ENCODE peak calls at places on chromosomes 16 and 17, in seven cellular contexts. U, I, Z, H, D, B and N are unnamed samples.

GRCh38 chr16:89256651-89257254 is 39.2 kb downstream of the ZNF778 start:
- DNase-seq in U (peak), I (peak), Z (no peak), H (peak), D (peak), B (no peak), N (peak)

GRCh38 chr17:78560731-78561130 is 16.5 kb downstream of the DNAH17 start:
- DNase-seq in U (no peak), I (no peak), Z (no peak), H (no peak), D (no peak), B (no peak), N (no peak)

GRCh38 chr17:4623249-4623648 is 18.2 kb downstream of the ALOX15 start:
- DNase-seq in U (peak), I (peak), Z (no peak), H (no peak), D (no peak), B (no peak), N (no peak)

GRCh38 chr17:68346448-68346847 is 55.2 kb downstream of the ARSG start:
- DNase-seq in U (no peak), I (no peak), Z (peak), H (no peak), D (no peak), B (no peak), N (peak)

GRCh38 chr17:29138991-29139682 is 41.1 kb downstream of the MYO18A start:
- DNase-seq in U (no peak), I (no peak), Z (no peak), H (no peak), D (no peak), B (no peak), N (no peak)

GRCh38 chr17:80832266-80832676 is 159.4 kb upstream of the CHMP6 start:
- DNase-seq in U (peak), I (peak), Z (peak), H (peak), D (peak), B (no peak), N (no peak)

GRCh38 chr16:27475561-27475960 is 73.6 kb downstream of the IL21R start:
- DNase-seq in U (peak), I (peak), Z (no peak), H (no peak), D (no peak), B (no peak), N (no peak)

GRCh38 chr17:47851764-47852112 is 775 bp upstream of the SP6 start:
- DNase-seq in U (no peak), I (no peak), Z (no peak), H (peak), D (no peak), B (no peak), N (no peak)

GRCh38 chr17:28252436-28252835 is 66.6 kb upstream of the TMEM97 start:
- DNase-seq in U (peak), I (no peak), Z (no peak), H (no peak), D (no peak), B (no peak), N (no peak)

GRCh38 chr17:4945944-4946280 is 2.4 kb downstream of the PFN1 start:
- DNase-seq in U (no peak), I (no peak), Z (no peak), H (no peak), D (no peak), B (no peak), N (no peak)

GRCh38 chr16:75550211-75550662 is 5.8 kb downstream of the TMEM231 start:
- DNase-seq in U (peak), I (peak), Z (no peak), H (peak), D (peak), B (no peak), N (peak)

GRCh38 chr17:73256220-73256619 is 5.5 kb downstream of the CPSF4L start:
- DNase-seq in U (no peak), I (no peak), Z (peak), H (peak), D (no peak), B (no peak), N (no peak)

GRCh38 chr17:73956595-73957465 is 246.6 kb upstream of the RPL38 start:
- DNase-seq in U (no peak), I (peak), Z (peak), H (peak), D (peak), B (no peak), N (peak)

GRCh38 chr17:61490540-61490975 is 38.3 kb downstream of the TBX4 start:
- DNase-seq in U (peak), I (peak), Z (no peak), H (no peak), D (peak), B (no peak), N (no peak)

GRCh38 chr17:79842656-79843474 is 3.6 kb upstream of the CBX4 start:
- DNase-seq in U (peak), I (no peak), Z (no peak), H (peak), D (peak), B (no peak), N (peak)

GRCh38 chr17:69679839-69680238 is 265.3 kb downstream of the MAP2K6 start:
- DNase-seq in U (no peak), I (no peak), Z (no peak), H (no peak), D (no peak), B (no peak), N (no peak)

GRCh38 chr17:69672924-69673323 is 258.4 kb downstream of the MAP2K6 start:
- DNase-seq in U (peak), I (peak), Z (no peak), H (no peak), D (no peak), B (no peak), N (no peak)

DNA sequence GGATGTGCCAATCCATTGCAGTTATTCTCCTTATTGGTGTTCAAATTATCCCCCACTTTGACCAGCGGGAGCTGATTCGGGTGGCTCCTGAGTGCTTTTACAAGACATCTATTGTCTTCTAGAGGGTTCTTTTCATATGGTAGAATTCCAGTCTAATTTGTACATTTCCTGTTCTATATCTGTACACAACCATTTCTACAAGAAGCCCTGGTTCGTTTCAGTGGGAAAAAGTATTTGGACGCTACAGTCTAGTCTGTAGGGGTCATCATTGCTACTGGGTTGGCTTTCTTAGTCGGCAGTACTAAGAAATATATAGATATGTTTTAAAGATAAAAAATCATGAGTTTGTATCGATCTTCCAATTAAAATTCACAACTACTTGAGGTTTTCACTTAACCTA is 262.6 kb downstream of the MAP2K6 start:
- DNase-seq in U (peak), I (peak), Z (no peak), H (no peak), D (no peak), B (no peak), N (no peak)
- TF ChIP-seq CTCF in U (no peak), I (no peak), Z (no peak), H (peak), D (no peak), B (no peak), N (no peak)

GRCh38 chr17:60229189-60229802 is 79.5 kb downstream of the CA4 start:
- DNase-seq in U (peak), I (peak), Z (no peak), H (no peak), D (peak), B (no peak), N (no peak)
- TF ChIP-seq CTCF in U (no peak), I (no peak), Z (no peak), H (peak), D (peak), B (no peak), N (no peak)

DNA sequence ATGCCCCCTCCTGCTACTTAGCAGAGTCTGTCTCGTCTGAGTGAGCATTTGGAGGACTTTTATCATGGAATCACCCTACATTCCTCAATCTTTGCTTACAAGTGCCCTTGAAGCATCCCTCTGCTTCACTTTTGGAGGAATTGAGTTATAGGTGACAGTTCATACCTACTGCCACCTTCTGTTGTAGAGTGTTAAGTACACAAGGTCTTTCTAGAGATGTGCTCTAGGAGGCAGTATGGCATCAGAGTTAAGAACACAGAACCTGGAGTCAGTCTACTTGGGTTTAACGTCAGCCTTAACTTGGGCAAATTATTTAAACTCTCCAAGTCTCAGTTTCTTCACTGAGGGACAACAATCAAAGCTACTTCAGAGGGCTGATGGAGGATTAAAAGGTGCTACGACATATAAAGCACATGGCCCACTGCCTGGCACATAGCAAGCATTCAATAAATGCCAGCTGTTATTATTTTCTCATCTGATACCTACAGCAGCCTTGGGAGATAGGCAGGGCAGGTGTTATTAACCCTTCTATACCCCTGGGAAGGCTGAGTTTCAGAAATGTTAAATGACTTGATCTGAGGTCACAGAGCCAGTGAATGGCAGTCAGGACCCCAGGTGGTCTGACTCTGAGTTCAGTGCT is 62.2 kb downstream of the UTP18 start:
- DNase-seq in U (peak), I (peak), Z (no peak), H (peak), D (peak), B (no peak), N (peak)
- TF ChIP-seq CTCF in U (peak), I (peak), Z (peak), H (peak), D (peak), B (peak), N (peak)

DNA sequence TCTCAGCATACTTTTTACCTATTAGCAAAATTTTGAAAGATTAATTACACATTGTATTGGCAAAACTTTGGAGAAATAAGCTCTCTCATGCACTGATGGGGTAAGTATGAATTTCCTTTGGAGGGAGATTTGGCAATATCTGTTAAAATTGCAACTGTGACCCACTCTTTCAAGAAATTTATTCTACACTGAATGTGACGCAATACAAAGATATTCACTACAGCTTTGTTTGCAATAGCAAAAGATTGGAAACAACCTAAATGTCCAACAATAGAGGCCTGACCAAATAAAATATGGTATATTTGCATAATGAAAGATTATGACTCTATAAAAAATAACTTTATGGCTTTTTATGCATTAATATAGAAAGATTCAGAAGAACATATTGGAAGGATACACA is 363.5 kb downstream of the GRIN2A start:
- DNase-seq in U (no peak), I (no peak), Z (no peak), H (no peak), D (no peak), B (no peak), N (no peak)
- TF ChIP-seq CTCF in U (no peak), I (no peak), Z (no peak), H (no peak), D (no peak), B (no peak), N (no peak)

GRCh38 chr16:54533856-54534490 is 247.4 kb upstream of the IRX3 start:
- DNase-seq in U (no peak), I (no peak), Z (no peak), H (no peak), D (no peak), B (no peak), N (no peak)
- TF ChIP-seq CTCF in U (no peak), I (no peak), Z (no peak), H (no peak), D (no peak), B (no peak), N (no peak)

GRCh38 chr16:29863669-29863984 is 601 bp upstream of the CDIPT start:
- DNase-seq in U (no peak), I (no peak), Z (no peak), H (no peak), D (no peak), B (no peak), N (no peak)
- TF ChIP-seq CTCF in U (no peak), I (no peak), Z (no peak), H (no peak), D (no peak), B (no peak), N (no peak)

DNA sequence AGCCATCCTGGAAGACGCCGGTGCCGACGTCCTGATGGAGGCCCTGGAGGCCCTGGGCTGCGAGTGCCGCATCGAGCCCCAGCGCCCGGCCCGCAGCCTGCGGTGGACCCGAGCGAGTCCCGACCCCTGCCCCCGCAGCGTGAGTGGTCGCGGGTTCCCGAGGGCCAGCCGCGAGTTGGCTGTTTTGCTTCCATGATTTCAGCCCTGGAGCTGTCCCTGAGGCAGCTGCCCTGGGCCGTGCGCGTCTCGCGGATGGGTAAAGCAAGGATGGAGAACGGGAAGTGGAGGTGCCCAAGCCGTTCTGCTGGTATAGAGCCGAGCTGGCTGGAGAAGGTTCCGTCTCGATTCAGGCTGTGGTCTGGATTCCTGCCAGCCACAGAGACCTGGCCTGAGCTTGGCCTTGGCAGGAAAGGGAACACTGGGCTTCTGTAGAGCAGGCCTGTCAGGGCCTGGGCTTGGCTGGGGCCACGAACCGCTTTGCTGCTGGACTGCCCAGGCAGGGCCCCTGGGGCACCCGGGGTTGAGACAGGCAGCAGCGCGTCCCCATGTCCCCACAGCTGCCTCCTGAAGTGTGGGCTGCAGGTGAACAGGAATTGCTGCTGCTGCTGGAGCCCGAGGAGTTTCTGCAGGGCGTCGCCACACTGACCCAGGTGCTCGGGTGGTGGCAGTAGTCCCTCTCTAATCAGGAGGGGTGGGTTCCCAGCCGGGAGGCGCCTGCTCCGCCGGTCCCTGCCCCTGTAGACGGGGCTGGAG is 945 bp upstream of the MRPS34 start:
- DNase-seq in U (peak), I (no peak), Z (no peak), H (no peak), D (no peak), B (no peak), N (no peak)
- TF ChIP-seq CTCF in U (no peak), I (no peak), Z (no peak), H (no peak), D (no peak), B (no peak), N (no peak)